ENCODE peak calls at places on chromosomes 7 and 10, in ten cellular contexts. O is left ventricle myocardium inferior, X is endodermal cell, V is foreskin fibroblast, Q is AG04449, E is cardiac fibroblast, S is epithelial cell of esophagus, D is tibial nerve, Y is psoas muscle, G is endothelial cell. B is an unnamed sample.

GRCh38 chr10:13839430-13839986 is 252.7 kb downstream of the PRPF18 start:
- DNase-seq in O (peak), X (peak), V (peak), Q (peak), E (peak), S (peak), D (no peak), Y (peak), G (no peak), B (no peak)

GRCh38 chr7:125127304-125127703 is 197.7 kb upstream of the POT1 start:
- DNase-seq in O (no peak), X (no peak), V (no peak), Q (no peak), E (no peak), S (no peak), D (no peak), Y (no peak), G (no peak), B (no peak)

GRCh38 chr7:128162666-128163065 is 78.4 kb upstream of the LEP start:
- DNase-seq in O (no peak), X (no peak), V (no peak), Q (no peak), E (no peak), S (no peak), D (no peak), Y (no peak), G (no peak), B (no peak)

GRCh38 chr10:132845041-132845551 is 59.1 kb upstream of the NKX6-2 start:
- DNase-seq in O (no peak), X (no peak), V (no peak), Q (no peak), E (no peak), S (no peak), D (no peak), Y (no peak), G (no peak), B (no peak)

GRCh38 chr10:30052062-30052461 is 7.3 kb downstream of the JCAD start:
- DNase-seq in O (no peak), X (no peak), V (peak), Q (no peak), E (no peak), S (peak), D (no peak), Y (no peak), G (no peak), B (no peak)

GRCh38 chr10:68167271-68167670 is 58.0 kb downstream of the MYPN start:
- DNase-seq in O (no peak), X (no peak), V (peak), Q (no peak), E (no peak), S (peak), D (no peak), Y (no peak), G (no peak), B (no peak)

GRCh38 chr7:152989889-152990380 is 230.4 kb downstream of the ACTR3B start:
- DNase-seq in O (no peak), X (peak), V (peak), Q (no peak), E (peak), S (peak), D (no peak), Y (no peak), G (peak), B (no peak)

GRCh38 chr10:21981118-21981517 is 22.4 kb downstream of the DNAJC1 start:
- DNase-seq in O (no peak), X (no peak), V (no peak), Q (no peak), E (no peak), S (no peak), D (no peak), Y (no peak), G (no peak), B (no peak)

DNA sequence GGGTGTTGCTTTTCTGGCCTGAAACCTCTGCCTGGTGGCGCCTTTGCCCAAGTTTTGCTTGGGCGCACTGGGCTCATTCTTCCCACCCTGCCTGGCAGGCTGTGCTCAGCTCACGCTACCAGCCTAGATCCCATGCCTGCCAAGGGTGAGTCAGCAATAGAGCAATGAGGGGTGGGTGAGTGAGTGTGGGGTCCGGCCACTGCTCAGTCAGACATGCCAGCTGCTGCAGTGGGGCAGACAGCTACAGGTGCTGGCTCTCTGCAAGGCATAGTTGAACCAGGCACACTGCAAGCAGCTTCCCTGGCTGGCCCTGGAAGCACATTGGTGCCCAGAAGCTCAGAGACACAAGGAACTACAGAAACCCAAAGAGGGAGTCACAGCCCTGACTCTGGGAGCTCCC is 680.9 kb upstream of the LRRTM3 start:
- DNase-seq in O (no peak), X (no peak), V (no peak), Q (no peak), E (no peak), S (no peak), D (no peak), Y (no peak), G (no peak), B (no peak)
- TF ChIP-seq CTCF in O (no peak), X (no peak), V (no peak), Q (no peak), E (no peak), S (no peak), D (no peak), Y (no peak), G (no peak), B (no peak)

DNA sequence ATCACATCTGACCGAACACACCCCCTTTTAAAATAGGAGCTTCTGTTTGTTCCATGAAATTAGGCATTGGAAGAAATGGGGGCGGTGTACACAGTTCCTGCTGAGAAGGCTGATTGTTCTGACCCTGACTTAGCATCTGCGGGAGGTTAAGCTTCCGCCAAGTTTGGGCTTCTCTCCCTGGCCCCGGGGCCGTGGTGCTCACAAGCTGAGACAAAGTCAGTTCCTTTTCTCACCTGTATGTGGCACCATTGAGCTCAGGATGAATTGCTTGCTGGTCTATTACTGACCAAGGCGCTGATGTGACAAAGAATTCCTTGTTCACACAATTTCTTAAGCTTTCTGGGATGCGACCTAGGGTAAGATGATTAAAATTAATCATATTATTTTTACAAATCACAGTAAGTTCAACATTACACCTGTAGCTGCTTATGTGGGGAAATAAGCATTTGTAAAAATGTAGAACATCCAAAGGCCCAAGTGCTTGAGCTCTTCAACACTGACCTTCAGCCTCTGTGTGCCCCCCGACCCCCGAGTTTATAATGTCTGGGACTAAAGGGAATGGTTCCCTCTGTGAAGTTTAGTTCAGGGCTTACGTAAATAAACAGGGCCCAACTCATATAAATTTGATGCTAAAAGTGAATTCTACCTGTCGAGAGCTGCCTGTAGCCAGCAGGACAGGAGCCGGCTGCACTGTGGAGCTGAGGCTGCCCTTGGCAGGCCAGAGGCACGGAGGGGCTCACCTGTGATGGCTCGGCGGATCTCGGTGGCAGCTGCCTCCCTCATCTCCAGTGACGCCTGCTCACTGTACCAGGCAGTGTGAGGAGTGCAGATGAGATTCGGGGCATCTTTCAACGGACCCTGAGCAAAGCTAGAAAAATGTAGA is 50.8 kb downstream of the ZRANB1 start:
- DNase-seq in O (peak), X (peak), V (peak), Q (no peak), E (peak), S (peak), D (peak), Y (peak), G (peak), B (peak)
- TF ChIP-seq CTCF in O (peak), X (peak), V (peak), Q (peak), E (peak), S (peak), D (peak), Y (peak), G (peak), B (peak)

DNA sequence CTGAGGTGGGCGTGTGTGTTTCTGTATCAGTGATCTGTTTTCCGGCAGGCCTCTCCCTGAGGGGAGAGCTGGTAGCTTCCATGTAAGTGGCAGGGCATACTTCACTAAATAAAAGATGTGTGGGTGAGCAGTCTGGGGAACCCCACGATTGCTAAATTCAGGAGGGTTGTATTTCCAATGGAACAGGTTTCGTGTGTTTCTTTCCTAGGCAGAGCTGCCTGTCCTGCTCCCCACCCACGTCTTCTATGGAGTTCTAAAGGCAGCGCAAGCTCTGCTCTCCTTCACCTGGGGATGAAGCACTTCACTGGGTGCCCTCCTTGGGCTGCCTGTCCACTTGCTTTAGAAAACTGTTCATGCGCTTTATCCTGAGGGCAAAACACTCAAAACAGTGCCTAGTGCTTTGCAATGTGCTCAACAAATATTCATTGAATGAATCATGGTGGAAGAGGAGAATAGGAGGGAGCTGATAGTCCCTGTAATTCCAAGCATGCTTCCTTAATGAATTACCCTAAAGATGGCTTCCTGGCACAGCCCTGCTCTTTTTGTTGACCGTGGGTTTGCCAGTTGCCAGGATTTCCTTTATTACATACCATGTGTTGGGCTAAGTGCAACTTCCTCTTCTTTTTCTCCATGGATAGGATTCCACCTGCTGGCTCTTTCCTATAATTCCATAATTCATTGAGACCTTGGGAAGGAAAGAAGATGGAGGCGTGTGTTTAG is 50.6 kb upstream of the SRPK2 start:
- DNase-seq in O (no peak), X (peak), V (peak), Q (peak), E (peak), S (peak), D (no peak), Y (no peak), G (no peak), B (no peak)
- TF ChIP-seq CTCF in O (no peak), X (no peak), V (no peak), Q (no peak), E (no peak), S (peak), D (no peak), Y (no peak), G (no peak), B (no peak)

GRCh38 chr7:105389889-105390288 is 1.2 kb upstream of the SRPK2 start:
- DNase-seq in O (no peak), X (no peak), V (no peak), Q (no peak), E (no peak), S (no peak), D (no peak), Y (no peak), G (no peak), B (no peak)

GRCh38 chr7:105388373-105389089 is at the start of gene SRPK2:
- DNase-seq in O (peak), X (peak), V (peak), Q (no peak), E (peak), S (peak), D (peak), Y (peak), G (peak), B (peak)

GRCh38 chr7:105391429-105391828 is 2.7 kb upstream of the SRPK2 start:
- DNase-seq in O (no peak), X (no peak), V (no peak), Q (no peak), E (no peak), S (no peak), D (no peak), Y (no peak), G (no peak), B (no peak)

GRCh38 chr7:105389090-105389650 is 449 bp upstream of the SRPK2 start:
- DNase-seq in O (peak), X (peak), V (peak), Q (no peak), E (peak), S (peak), D (no peak), Y (peak), G (peak), B (no peak)

DNA sequence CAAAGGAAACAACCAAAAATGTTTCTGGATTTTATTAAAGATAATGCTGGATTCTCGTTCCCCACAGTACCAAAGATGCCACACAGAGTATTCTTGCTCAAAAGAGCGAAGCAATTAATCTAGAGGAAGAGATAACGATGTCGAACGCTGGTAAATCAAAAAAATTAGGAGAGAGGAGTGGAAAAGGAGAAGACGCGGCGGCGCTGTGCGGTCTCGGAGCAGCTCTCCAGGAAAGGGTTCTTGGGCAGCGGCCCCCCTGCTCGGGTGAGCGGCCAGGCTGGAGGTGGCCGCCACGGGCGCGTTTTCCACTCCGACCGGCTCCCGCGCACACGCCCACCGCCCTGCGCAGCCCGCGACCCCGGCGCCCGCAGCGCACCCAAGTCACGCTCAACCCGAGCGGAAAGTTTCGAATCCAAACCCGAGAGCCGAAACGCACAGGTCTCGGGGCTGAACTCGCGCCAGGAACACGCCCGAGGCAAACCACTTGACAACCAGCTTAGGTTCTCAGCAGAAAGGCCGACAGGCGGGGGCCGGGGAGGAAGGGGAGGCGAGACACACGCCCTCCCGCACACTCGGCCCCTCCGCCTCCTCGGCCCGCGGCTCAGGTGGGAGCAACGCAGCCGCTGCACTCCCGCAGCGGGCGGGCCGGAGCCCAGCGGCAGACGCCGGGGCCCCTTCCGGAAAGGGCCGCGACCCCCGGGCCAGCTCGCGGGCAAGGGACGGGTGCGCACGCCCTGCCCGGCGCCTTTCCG is 924 bp downstream of the SRPK2 start:
- DNase-seq in O (peak), X (peak), V (peak), Q (no peak), E (peak), S (peak), D (peak), Y (peak), G (peak), B (peak)
- TF ChIP-seq CTCF in O (no peak), X (no peak), V (no peak), Q (no peak), E (no peak), S (no peak), D (no peak), Y (no peak), G (no peak), B (no peak)